ENCODE peak calls at places on chromosomes 6 and 20, in five cellular contexts. A, J, Z, V and F are unnamed samples. For H4K20me1 and H3K9me3, the result is how much of the 10 kb centered on the place peaks cover.

GRCh38 chr20:45311589-45312211 is 3.6 kb upstream of the MATN4 start:
- DNase-seq in A (peak), J (peak), Z (no peak), V (peak), F (peak)

GRCh38 chr20:11891081-11891826 is 26.4 kb upstream of the BTBD3 start:
- DNase-seq in A (peak), J (peak), Z (no peak), V (peak), F (peak)

GRCh38 chr6:2984738-2985381 is 13.5 kb upstream of the SERPINB6 start:
- DNase-seq in A (no peak), J (no peak), Z (no peak), V (no peak), F (no peak)

GRCh38 chr20:7716286-7716972 is 223.8 kb downstream of the HAO1 start:
- DNase-seq in A (peak), J (no peak), Z (no peak), V (no peak), F (no peak)

GRCh38 chr6:155778336-155778735 is 322.7 kb upstream of the NOX3 start:
- DNase-seq in A (no peak), J (no peak), Z (no peak), V (no peak), F (no peak)

GRCh38 chr6:107740496-107741190 is 83.5 kb downstream of the SCML4 start:
- DNase-seq in A (peak), J (no peak), Z (no peak), V (no peak), F (no peak)

GRCh38 chr20:35264755-35265154 is 13.2 kb downstream of the MMP24OS start:
- DNase-seq in A (no peak), J (peak), Z (no peak), V (peak), F (peak)

GRCh38 chr6:142026471-142026870 is 106.3 kb upstream of the GJE1 start:
- DNase-seq in A (no peak), J (no peak), Z (no peak), V (no peak), F (peak)

GRCh38 chr6:110944681-110945151 is 13.8 kb upstream of the GTF3C6 start:
- DNase-seq in A (no peak), J (no peak), Z (peak), V (peak), F (peak)

GRCh38 chr20:53569606-53570307 is 23.9 kb downstream of the ZNF217 start:
- DNase-seq in A (no peak), J (no peak), Z (no peak), V (no peak), F (no peak)
- H4K20me1 ChIP-seq in A (under half), J (half or more), Z (under half), V (half or more), F (half or more)

GRCh38 chr6:106509420-106510089 is 119.7 kb downstream of the RTN4IP1 start:
- DNase-seq in A (no peak), J (no peak), Z (no peak), V (no peak), F (no peak)
- TF ChIP-seq EZH2 in A (no peak), J (no peak), Z (no peak), V (no peak), F (no peak)

GRCh38 chr20:59785986-59786753 is 147.3 kb downstream of the SYCP2 start:
- DNase-seq in A (no peak), J (no peak), Z (no peak), V (no peak), F (no peak)
- H3K9me3 ChIP-seq in A (under half), J (under half), Z (under half), V (under half), F (under half)

GRCh38 chr6:43120101-43120730 is 44.1 kb downstream of the PTK7 start:
- DNase-seq in A (no peak), J (no peak), Z (no peak), V (no peak), F (no peak)
- H4K20me1 ChIP-seq in A (under half), J (under half), Z (under half), V (under half), F (under half)